ENCODE peak calls at places on chromosomes 4 and X, in eight cellular contexts. One of them, this sample, is unnamed.

GRCh38 chr4:41177016-41177415 is 37.3 kb downstream of the APBB2 start:
- DNase-seq in GM12865: no peak
- DNase-seq in lower lobe of right lung: no peak
- DNase-seq in fibroblast of lung: peak
- DNase-seq in brain microvascular endothelial cell: peak
- DNase-seq in breast epithelium: no peak
- DNase-seq in fibroblast of the aortic adventitia: peak
- DNase-seq in Peyer's patch: no peak
- DNase-seq in this sample: no peak

GRCh38 chrX:48616575-48616974 is 19.3 kb downstream of the WDR13 start:
- DNase-seq in fibroblast of the aortic adventitia: no peak
- DNase-seq in GM12865: no peak
- DNase-seq in brain microvascular endothelial cell: no peak
- DNase-seq in lower lobe of right lung: no peak
- DNase-seq in breast epithelium: no peak
- DNase-seq in fibroblast of lung: peak
- DNase-seq in Peyer's patch: no peak
- DNase-seq in this sample: no peak

GRCh38 chr4:104549736-104550135 is 55.0 kb upstream of the CXXC4 start:
- DNase-seq in brain microvascular endothelial cell: no peak
- DNase-seq in breast epithelium: no peak
- DNase-seq in Peyer's patch: no peak
- DNase-seq in lower lobe of right lung: no peak
- DNase-seq in GM12865: no peak
- DNase-seq in fibroblast of lung: no peak
- DNase-seq in fibroblast of the aortic adventitia: no peak
- DNase-seq in this sample: no peak

GRCh38 chr4:145939241-145939640 is 618 bp upstream of the ZNF827 start:
- DNase-seq in brain microvascular endothelial cell: no peak
- DNase-seq in fibroblast of the aortic adventitia: peak
- DNase-seq in Peyer's patch: no peak
- DNase-seq in GM12865: no peak
- DNase-seq in lower lobe of right lung: no peak
- DNase-seq in fibroblast of lung: peak
- DNase-seq in breast epithelium: no peak
- DNase-seq in this sample: no peak

GRCh38 chrX:96407043-96407442 is 277.6 kb upstream of the DIAPH2 start:
- DNase-seq in Peyer's patch: peak
- DNase-seq in fibroblast of the aortic adventitia: peak
- DNase-seq in fibroblast of lung: peak
- DNase-seq in brain microvascular endothelial cell: peak
- DNase-seq in GM12865: no peak
- DNase-seq in breast epithelium: no peak
- DNase-seq in lower lobe of right lung: no peak
- DNase-seq in this sample: no peak

GRCh38 chr4:121243476-121243875 is 79.4 kb upstream of the TNIP3 start:
- DNase-seq in fibroblast of the aortic adventitia: no peak
- DNase-seq in fibroblast of lung: peak
- DNase-seq in lower lobe of right lung: no peak
- DNase-seq in GM12865: no peak
- DNase-seq in breast epithelium: no peak
- DNase-seq in brain microvascular endothelial cell: no peak
- DNase-seq in Peyer's patch: no peak
- DNase-seq in this sample: no peak

GRCh38 chrX:152810403-152810802 is 20.2 kb downstream of the CETN2 start:
- DNase-seq in fibroblast of the aortic adventitia: no peak
- DNase-seq in lower lobe of right lung: no peak
- DNase-seq in fibroblast of lung: no peak
- DNase-seq in Peyer's patch: no peak
- DNase-seq in brain microvascular endothelial cell: no peak
- DNase-seq in breast epithelium: no peak
- DNase-seq in GM12865: no peak
- DNase-seq in this sample: no peak

GRCh38 chrX:12329476-12329875 is 191.2 kb downstream of the FRMPD4 start:
- DNase-seq in Peyer's patch: no peak
- DNase-seq in breast epithelium: no peak
- DNase-seq in fibroblast of lung: no peak
- DNase-seq in brain microvascular endothelial cell: no peak
- DNase-seq in lower lobe of right lung: no peak
- DNase-seq in fibroblast of the aortic adventitia: peak
- DNase-seq in GM12865: no peak
- DNase-seq in this sample: no peak

GRCh38 chr4:1009647-1010521 is 1.5 kb upstream of the FGFRL1 start:
- DNase-seq in breast epithelium: peak
- DNase-seq in Peyer's patch: peak
- DNase-seq in brain microvascular endothelial cell: peak
- DNase-seq in fibroblast of lung: peak
- DNase-seq in fibroblast of the aortic adventitia: peak
- DNase-seq in GM12865: peak
- DNase-seq in lower lobe of right lung: peak
- DNase-seq in this sample: peak

GRCh38 chr4:151015458-151016344 is 617 bp upstream of the LRBA start:
- DNase-seq in Peyer's patch: peak
- DNase-seq in fibroblast of lung: peak
- DNase-seq in lower lobe of right lung: peak
- DNase-seq in breast epithelium: peak
- DNase-seq in brain microvascular endothelial cell: peak
- DNase-seq in GM12865: peak
- DNase-seq in fibroblast of the aortic adventitia: peak
- DNase-seq in this sample: peak

GRCh38 chr4:148649669-148650331 is 207.6 kb upstream of the NR3C2 start:
- DNase-seq in breast epithelium: no peak
- DNase-seq in GM12865: no peak
- DNase-seq in brain microvascular endothelial cell: no peak
- DNase-seq in fibroblast of the aortic adventitia: peak
- DNase-seq in lower lobe of right lung: no peak
- DNase-seq in Peyer's patch: no peak
- DNase-seq in fibroblast of lung: no peak
- DNase-seq in this sample: no peak

GRCh38 chr4:156676116-156676851 is 295.3 kb downstream of the PDGFC start:
- DNase-seq in fibroblast of the aortic adventitia: no peak
- DNase-seq in lower lobe of right lung: no peak
- DNase-seq in GM12865: no peak
- DNase-seq in breast epithelium: no peak
- DNase-seq in brain microvascular endothelial cell: no peak
- DNase-seq in fibroblast of lung: no peak
- DNase-seq in Peyer's patch: no peak
- DNase-seq in this sample: no peak

DNA sequence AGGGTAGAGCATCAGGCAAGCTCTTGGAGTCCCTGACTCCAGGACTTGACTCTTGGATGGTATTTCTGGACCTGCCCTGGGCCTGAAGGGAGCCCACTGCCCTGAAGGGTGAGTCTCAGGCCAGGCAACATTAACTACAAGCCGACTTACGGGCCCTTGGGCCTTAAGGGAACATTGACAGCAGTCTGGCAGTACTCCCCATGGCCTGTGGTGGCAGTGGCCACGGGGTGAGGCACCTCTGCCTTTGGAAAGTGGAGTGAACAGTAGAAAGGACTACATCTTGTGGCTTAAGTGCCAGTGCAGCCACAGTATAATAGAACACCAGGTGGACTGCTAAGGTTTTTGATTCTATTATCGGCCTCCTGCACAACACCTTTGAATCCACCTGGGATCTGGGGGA is 36.3 kb downstream of the SH3BGRL start:
- DNase-seq in fibroblast of lung: no peak
- DNase-seq in lower lobe of right lung: no peak
- DNase-seq in fibroblast of the aortic adventitia: no peak
- DNase-seq in GM12865: no peak
- DNase-seq in brain microvascular endothelial cell: no peak
- DNase-seq in breast epithelium: no peak
- DNase-seq in Peyer's patch: no peak
- DNase-seq in this sample: no peak
- TF ChIP-seq CTCF in fibroblast of lung: no peak
- TF ChIP-seq CTCF in lower lobe of right lung: no peak
- TF ChIP-seq CTCF in fibroblast of the aortic adventitia: no peak
- TF ChIP-seq CTCF in GM12865: no peak
- TF ChIP-seq CTCF in brain microvascular endothelial cell: no peak
- TF ChIP-seq CTCF in breast epithelium: no peak
- TF ChIP-seq CTCF in Peyer's patch: no peak
- TF ChIP-seq CTCF in this sample: no peak

DNA sequence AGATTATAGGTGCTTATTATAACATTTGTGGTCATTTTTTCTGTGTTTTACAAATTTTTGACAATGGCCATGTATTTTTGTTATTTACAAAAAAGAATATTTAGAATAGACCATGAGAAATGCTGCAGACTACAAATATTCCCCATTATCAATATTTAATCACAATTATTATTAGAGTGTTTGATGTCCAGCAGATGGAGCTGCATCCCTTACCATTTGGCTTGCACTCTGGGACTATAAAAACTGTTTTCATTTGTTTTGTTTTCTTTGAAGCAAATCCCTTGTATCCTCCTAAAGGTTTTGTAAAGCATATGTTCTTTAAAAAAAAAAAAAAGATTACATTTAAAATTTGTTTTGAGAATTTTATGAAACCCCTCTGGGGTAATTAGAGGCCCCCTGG is 85.6 kb upstream of the CXorf66 start:
- DNase-seq in breast epithelium: no peak
- DNase-seq in lower lobe of right lung: no peak
- DNase-seq in fibroblast of lung: peak
- DNase-seq in fibroblast of the aortic adventitia: peak
- DNase-seq in brain microvascular endothelial cell: no peak
- DNase-seq in GM12865: no peak
- DNase-seq in Peyer's patch: no peak
- DNase-seq in this sample: no peak
- TF ChIP-seq CTCF in breast epithelium: no peak
- TF ChIP-seq CTCF in lower lobe of right lung: no peak
- TF ChIP-seq CTCF in fibroblast of lung: peak
- TF ChIP-seq CTCF in fibroblast of the aortic adventitia: peak
- TF ChIP-seq CTCF in brain microvascular endothelial cell: peak
- TF ChIP-seq CTCF in GM12865: peak
- TF ChIP-seq CTCF in Peyer's patch: no peak
- TF ChIP-seq CTCF in this sample: no peak

DNA sequence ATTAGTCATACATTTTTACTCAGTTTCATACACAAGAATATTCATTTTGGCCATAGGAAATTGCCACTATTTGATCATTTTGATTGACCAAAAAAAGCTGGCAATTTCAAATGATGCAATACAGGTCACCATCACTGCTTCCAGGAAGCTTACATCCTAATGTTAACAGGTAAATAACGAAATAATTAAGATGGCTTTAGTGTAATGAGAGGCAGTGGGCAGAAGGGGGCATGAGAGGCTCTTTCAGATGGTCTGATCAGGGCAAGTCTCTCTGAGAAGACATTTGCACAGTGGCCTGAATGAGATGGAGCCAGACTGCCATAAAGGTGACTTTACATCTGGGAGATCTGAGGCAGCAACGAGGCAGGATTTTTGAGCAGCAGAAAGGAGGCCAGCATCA is 170.7 kb downstream of the SLIT2 start:
- DNase-seq in Peyer's patch: no peak
- DNase-seq in fibroblast of the aortic adventitia: peak
- DNase-seq in lower lobe of right lung: no peak
- DNase-seq in brain microvascular endothelial cell: peak
- DNase-seq in GM12865: peak
- DNase-seq in breast epithelium: no peak
- DNase-seq in fibroblast of lung: peak
- DNase-seq in this sample: no peak
- TF ChIP-seq CTCF in Peyer's patch: peak
- TF ChIP-seq CTCF in fibroblast of the aortic adventitia: peak
- TF ChIP-seq CTCF in lower lobe of right lung: peak
- TF ChIP-seq CTCF in brain microvascular endothelial cell: peak
- TF ChIP-seq CTCF in GM12865: peak
- TF ChIP-seq CTCF in breast epithelium: peak
- TF ChIP-seq CTCF in fibroblast of lung: peak
- TF ChIP-seq CTCF in this sample: peak

GRCh38 chrX:25968920-25969319 is 169.2 kb upstream of the MAGEB18 start:
- DNase-seq in lower lobe of right lung: no peak
- DNase-seq in fibroblast of lung: peak
- DNase-seq in Peyer's patch: no peak
- DNase-seq in GM12865: peak
- DNase-seq in fibroblast of the aortic adventitia: peak
- DNase-seq in breast epithelium: no peak
- DNase-seq in brain microvascular endothelial cell: no peak
- DNase-seq in this sample: peak
- TF ChIP-seq CTCF in lower lobe of right lung: no peak
- TF ChIP-seq CTCF in fibroblast of lung: peak
- TF ChIP-seq CTCF in Peyer's patch: no peak
- TF ChIP-seq CTCF in GM12865: peak
- TF ChIP-seq CTCF in fibroblast of the aortic adventitia: peak
- TF ChIP-seq CTCF in breast epithelium: no peak
- TF ChIP-seq CTCF in brain microvascular endothelial cell: peak
- TF ChIP-seq CTCF in this sample: no peak

DNA sequence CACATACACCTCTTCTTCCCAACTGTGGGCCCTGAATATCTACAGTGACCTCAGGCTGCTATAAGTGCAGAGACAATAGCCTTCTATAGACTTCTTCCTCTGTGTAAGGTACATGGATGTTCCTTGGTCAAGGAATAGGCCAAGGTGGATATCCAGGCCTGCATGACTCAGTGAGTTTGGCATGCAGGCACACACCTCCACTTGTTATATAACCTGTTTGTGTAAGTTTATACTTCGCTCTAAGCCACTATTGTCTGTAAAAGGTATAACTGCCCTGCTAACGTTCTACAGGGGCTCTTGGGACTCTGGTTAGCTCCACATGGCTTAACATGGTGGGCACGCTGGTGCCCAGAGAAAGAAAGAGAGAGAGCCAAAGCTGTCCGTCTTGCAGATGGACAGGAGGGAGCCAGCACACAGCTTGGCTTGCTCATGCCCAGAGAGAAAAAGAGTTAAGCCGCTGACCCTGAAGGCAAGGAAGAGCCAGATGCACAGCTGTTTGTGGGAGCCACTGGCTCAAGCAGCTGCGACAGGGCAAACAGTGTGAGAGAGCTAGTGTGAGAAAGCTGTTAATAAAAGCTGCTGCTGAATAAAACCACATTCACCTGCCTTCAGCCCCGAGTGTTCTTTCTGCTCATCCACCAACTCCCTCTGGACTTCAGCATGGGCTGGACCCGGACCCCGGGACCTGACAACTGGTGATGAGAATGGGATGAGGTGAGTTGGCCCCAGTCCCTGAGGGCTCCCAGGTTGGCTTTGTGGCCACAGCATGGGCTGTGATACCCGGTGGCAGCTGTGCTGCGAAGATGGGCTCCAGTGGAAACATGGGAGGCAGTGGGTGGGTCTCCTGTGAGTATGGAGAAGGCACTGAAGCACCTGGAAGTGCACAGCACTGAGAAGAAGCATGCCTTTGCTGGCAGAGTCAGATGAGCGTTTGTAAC is 44.5 kb upstream of the ZBTB33 start:
- DNase-seq in breast epithelium: no peak
- DNase-seq in fibroblast of the aortic adventitia: no peak
- DNase-seq in GM12865: no peak
- DNase-seq in lower lobe of right lung: no peak
- DNase-seq in Peyer's patch: no peak
- DNase-seq in fibroblast of lung: no peak
- DNase-seq in brain microvascular endothelial cell: no peak
- DNase-seq in this sample: no peak
- TF ChIP-seq CTCF in breast epithelium: no peak
- TF ChIP-seq CTCF in fibroblast of the aortic adventitia: no peak
- TF ChIP-seq CTCF in GM12865: no peak
- TF ChIP-seq CTCF in lower lobe of right lung: no peak
- TF ChIP-seq CTCF in Peyer's patch: no peak
- TF ChIP-seq CTCF in fibroblast of lung: no peak
- TF ChIP-seq CTCF in brain microvascular endothelial cell: no peak
- TF ChIP-seq CTCF in this sample: no peak

DNA sequence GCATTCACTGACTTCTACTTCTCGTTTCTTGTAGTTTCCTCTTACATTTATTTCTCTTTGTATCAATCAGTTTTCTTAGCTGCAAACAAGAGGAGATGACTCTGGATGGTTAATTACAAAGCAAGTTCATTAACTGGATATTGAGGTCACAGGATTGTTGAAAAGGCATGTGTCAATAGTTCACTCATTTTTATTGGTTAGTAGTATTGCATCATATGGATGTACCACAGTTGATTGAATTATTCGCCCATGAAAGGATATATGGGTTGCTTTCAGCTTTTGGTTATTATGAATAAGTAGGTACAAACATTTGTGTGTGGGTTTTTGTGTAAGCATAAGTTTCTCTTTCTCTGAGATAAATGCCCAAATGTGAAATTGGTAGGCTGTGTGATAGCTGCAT is 21.8 kb upstream of the ARHGEF6 start:
- DNase-seq in GM12865: no peak
- DNase-seq in lower lobe of right lung: no peak
- DNase-seq in breast epithelium: no peak
- DNase-seq in fibroblast of the aortic adventitia: no peak
- DNase-seq in brain microvascular endothelial cell: no peak
- DNase-seq in fibroblast of lung: no peak
- DNase-seq in Peyer's patch: no peak
- DNase-seq in this sample: no peak
- TF ChIP-seq CTCF in GM12865: no peak
- TF ChIP-seq CTCF in lower lobe of right lung: no peak
- TF ChIP-seq CTCF in breast epithelium: no peak
- TF ChIP-seq CTCF in fibroblast of the aortic adventitia: no peak
- TF ChIP-seq CTCF in brain microvascular endothelial cell: no peak
- TF ChIP-seq CTCF in fibroblast of lung: no peak
- TF ChIP-seq CTCF in Peyer's patch: no peak
- TF ChIP-seq CTCF in this sample: no peak